ENCODE peak calls at places on chromosome 2, in ten cellular contexts. Y is GM13977; X is ELR; I is lower lobe of right lung; O is T-helper 17 cell; Q is naive thymus-derived CD8-positive, alpha-beta T cell; L is stomach; T is stimulated activated CD4-positive, alpha-beta T cell treated with anti-CD3 and anti-CD28 coated beads, Interleukin-1b, Interleukin-23, amount 100 ng/mL, for 1 hour; R is NCI-H1417 treated with DMSO at 0.1 percent for 48 hours; W is tibial artery. C is an unnamed sample.

GRCh38 chr2:77428946-77429345 is 93.2 kb downstream of the LRRTM4 start:
- DNase-seq in Y (no peak), X (no peak), I (no peak), O (no peak), Q (no peak), L (no peak), T (no peak), R (no peak), W (no peak), C (no peak)

GRCh38 chr2:43103093-43103404 is 123.4 kb downstream of the ZFP36L2 start:
- DNase-seq in Y (no peak), X (no peak), I (no peak), O (no peak), Q (no peak), L (no peak), T (no peak), R (no peak), W (peak), C (no peak)

GRCh38 chr2:54624611-54625071 is 98.8 kb upstream of the EML6 start:
- DNase-seq in Y (no peak), X (no peak), I (no peak), O (no peak), Q (no peak), L (no peak), T (no peak), R (no peak), W (no peak), C (no peak)

GRCh38 chr2:219618733-219619122 is 8.7 kb upstream of the SLC4A3 start:
- DNase-seq in Y (no peak), X (no peak), I (no peak), O (no peak), Q (no peak), L (no peak), T (no peak), R (no peak), W (no peak), C (no peak)

GRCh38 chr2:160687629-160688028 is 194.0 kb upstream of the RBMS1 start:
- DNase-seq in Y (no peak), X (no peak), I (no peak), O (no peak), Q (no peak), L (no peak), T (no peak), R (no peak), W (no peak), C (no peak)

GRCh38 chr2:176085861-176086771 is 2.4 kb upstream of the EVX2 start:
- DNase-seq in Y (peak), X (peak), I (no peak), O (no peak), Q (no peak), L (peak), T (no peak), R (no peak), W (peak), C (peak)

GRCh38 chr2:3600256-3600855 is 5.4 kb downstream of the COLEC11 start:
- DNase-seq in Y (no peak), X (no peak), I (no peak), O (no peak), Q (no peak), L (no peak), T (no peak), R (no peak), W (no peak), C (no peak)

GRCh38 chr2:210663574-210663973 is 107.2 kb downstream of the CPS1 start:
- DNase-seq in Y (no peak), X (peak), I (no peak), O (no peak), Q (no peak), L (no peak), T (no peak), R (no peak), W (no peak), C (no peak)

GRCh38 chr2:18244840-18245239 is 315.6 kb downstream of the RDH14 start:
- DNase-seq in Y (no peak), X (no peak), I (no peak), O (no peak), Q (no peak), L (no peak), T (no peak), R (no peak), W (no peak), C (no peak)

GRCh38 chr2:71611247-71611646 is 157.9 kb downstream of the DYSF start:
- DNase-seq in Y (no peak), X (no peak), I (peak), O (no peak), Q (no peak), L (no peak), T (no peak), R (no peak), W (peak), C (peak)

GRCh38 chr2:235860111-235860510 is 308.1 kb downstream of the GBX2 start:
- DNase-seq in Y (no peak), X (no peak), I (no peak), O (no peak), Q (no peak), L (no peak), T (no peak), R (no peak), W (no peak), C (no peak)

GRCh38 chr2:37671816-37672103 is 318 bp upstream of the CDC42EP3 start:
- DNase-seq in Y (no peak), X (no peak), I (no peak), O (no peak), Q (no peak), L (no peak), T (no peak), R (peak), W (peak), C (no peak)